ENCODE peak calls at places on chromosome 3, in nine cellular contexts. U, K, P, T, H, G, N, O and I are unnamed samples.

GRCh38 chr3:182028081-182028480 is 316.4 kb downstream of the SOX2 start:
- DNase-seq in U (no peak), K (no peak), P (no peak), T (no peak), H (no peak), G (no peak), N (no peak), O (no peak), I (no peak)

GRCh38 chr3:118057086-118057485 is 977.6 kb downstream of the IGSF11 start:
- DNase-seq in U (no peak), K (no peak), P (no peak), T (no peak), H (no peak), G (no peak), N (no peak), O (no peak), I (no peak)

GRCh38 chr3:176041812-176042211 is 1155.5 kb downstream of the TBL1XR1 start:
- DNase-seq in U (no peak), K (no peak), P (no peak), T (no peak), H (no peak), G (no peak), N (no peak), O (no peak), I (no peak)

GRCh38 chr3:16177962-16178627 is 3.6 kb downstream of the GALNT15 start:
- DNase-seq in U (peak), K (peak), P (no peak), T (peak), H (peak), G (peak), N (peak), O (no peak), I (peak)

GRCh38 chr3:156010829-156011228 is 109.5 kb upstream of the KCNAB1 start:
- DNase-seq in U (no peak), K (no peak), P (peak), T (no peak), H (peak), G (peak), N (peak), O (no peak), I (no peak)

GRCh38 chr3:105351821-105352220 is 14.9 kb upstream of the ALCAM start:
- DNase-seq in U (no peak), K (no peak), P (no peak), T (no peak), H (peak), G (no peak), N (no peak), O (no peak), I (no peak)

GRCh38 chr3:32815812-32816438 is 1.9 kb upstream of the TRIM71 start:
- DNase-seq in U (no peak), K (no peak), P (no peak), T (peak), H (no peak), G (no peak), N (peak), O (no peak), I (no peak)

GRCh38 chr3:90062018-90062417 is 954.6 kb downstream of the EPHA3 start:
- DNase-seq in U (no peak), K (no peak), P (no peak), T (no peak), H (no peak), G (no peak), N (no peak), O (no peak), I (no peak)

GRCh38 chr3:197541756-197542539 is 13.8 kb downstream of the BDH1 start:
- DNase-seq in U (no peak), K (peak), P (no peak), T (no peak), H (no peak), G (no peak), N (peak), O (peak), I (no peak)

GRCh38 chr3:120218981-120219380 is 66.0 kb downstream of the GPR156 start:
- DNase-seq in U (no peak), K (no peak), P (no peak), T (no peak), H (no peak), G (no peak), N (no peak), O (no peak), I (no peak)

GRCh38 chr3:83567935-83568334 is 1390.9 kb upstream of the CADM2 start:
- DNase-seq in U (no peak), K (no peak), P (peak), T (no peak), H (no peak), G (no peak), N (no peak), O (no peak), I (no peak)

GRCh38 chr3:95037927-95038326 is 975.1 kb downstream of the NSUN3 start:
- DNase-seq in U (no peak), K (no peak), P (no peak), T (no peak), H (no peak), G (no peak), N (no peak), O (no peak), I (no peak)

GRCh38 chr3:64048631-64049061 is 25.4 kb upstream of the PSMD6 start:
- DNase-seq in U (no peak), K (no peak), P (no peak), T (no peak), H (peak), G (peak), N (no peak), O (no peak), I (no peak)

GRCh38 chr3:852033-852432 is 240.8 kb upstream of the CNTN6 start:
- DNase-seq in U (no peak), K (no peak), P (no peak), T (no peak), H (no peak), G (no peak), N (peak), O (no peak), I (no peak)

GRCh38 chr3:50174947-50175524 is 16.4 kb upstream of the GNAT1 start:
- DNase-seq in U (no peak), K (no peak), P (no peak), T (no peak), H (no peak), G (no peak), N (no peak), O (no peak), I (no peak)

GRCh38 chr3:172808969-172809546 is 58.5 kb downstream of the ECT2 start:
- DNase-seq in U (no peak), K (peak), P (peak), T (no peak), H (peak), G (no peak), N (peak), O (no peak), I (no peak)

GRCh38 chr3:69442771-69443197 is 56.9 kb upstream of the FRMD4B start:
- DNase-seq in U (no peak), K (no peak), P (no peak), T (peak), H (no peak), G (peak), N (no peak), O (no peak), I (no peak)

GRCh38 chr3:188294823-188295487 is 141.0 kb downstream of the LPP start:
- DNase-seq in U (peak), K (peak), P (peak), T (no peak), H (peak), G (no peak), N (no peak), O (peak), I (no peak)

GRCh38 chr3:24604215-24604614 is 109.6 kb upstream of the THRB start:
- DNase-seq in U (no peak), K (no peak), P (no peak), T (no peak), H (no peak), G (no peak), N (no peak), O (no peak), I (no peak)

GRCh38 chr3:190399677-190400076 is 11.7 kb downstream of the CLDN16 start:
- DNase-seq in U (no peak), K (no peak), P (no peak), T (no peak), H (peak), G (no peak), N (no peak), O (no peak), I (no peak)

GRCh38 chr3:183301937-183302580 is 49.0 kb downstream of the B3GNT5 start:
- DNase-seq in U (no peak), K (no peak), P (no peak), T (no peak), H (no peak), G (peak), N (no peak), O (no peak), I (no peak)

GRCh38 chr3:144114767-144115166 is 143.1 kb downstream of the DIPK2A start:
- DNase-seq in U (no peak), K (no peak), P (no peak), T (no peak), H (no peak), G (no peak), N (peak), O (no peak), I (no peak)

GRCh38 chr3:908839-909238 is 184.0 kb upstream of the CNTN6 start:
- DNase-seq in U (no peak), K (no peak), P (no peak), T (no peak), H (no peak), G (no peak), N (peak), O (no peak), I (no peak)

GRCh38 chr3:152258448-152259302 is 10.1 kb upstream of the MBNL1 start:
- DNase-seq in U (peak), K (peak), P (no peak), T (peak), H (peak), G (peak), N (no peak), O (no peak), I (peak)

GRCh38 chr3:184337315-184337714 is at the start of gene FAM131A:
- DNase-seq in U (no peak), K (no peak), P (no peak), T (no peak), H (no peak), G (no peak), N (no peak), O (peak), I (peak)

GRCh38 chr3:113055201-113055600 is 64.4 kb downstream of the GTPBP8 start:
- DNase-seq in U (no peak), K (no peak), P (no peak), T (no peak), H (no peak), G (no peak), N (no peak), O (no peak), I (no peak)

GRCh38 chr3:15766406-15766805 is 31.4 kb downstream of the ANKRD28 start:
- DNase-seq in U (no peak), K (no peak), P (no peak), T (no peak), H (no peak), G (no peak), N (no peak), O (no peak), I (no peak)

GRCh38 chr3:8343058-8343457 is 158.6 kb upstream of the LMCD1 start:
- DNase-seq in U (no peak), K (no peak), P (no peak), T (no peak), H (no peak), G (no peak), N (no peak), O (no peak), I (no peak)

GRCh38 chr3:38347421-38348200 is 1.0 kb downstream of the XYLB start:
- DNase-seq in U (no peak), K (no peak), P (no peak), T (no peak), H (no peak), G (no peak), N (no peak), O (no peak), I (peak)

GRCh38 chr3:137867611-137868010 is 103.5 kb downstream of the SOX14 start:
- DNase-seq in U (no peak), K (no peak), P (no peak), T (no peak), H (no peak), G (no peak), N (no peak), O (no peak), I (no peak)

GRCh38 chr3:175073209-175073905 is 214.2 kb downstream of the NAALADL2 start:
- DNase-seq in U (no peak), K (no peak), P (no peak), T (no peak), H (no peak), G (no peak), N (no peak), O (no peak), I (no peak)

GRCh38 chr3:150495149-150495548 is 51.1 kb downstream of the SERP1 start:
- DNase-seq in U (no peak), K (no peak), P (no peak), T (no peak), H (no peak), G (no peak), N (peak), O (no peak), I (no peak)

GRCh38 chr3:124783696-124784095 is 53.4 kb downstream of the UMPS start:
- DNase-seq in U (no peak), K (no peak), P (no peak), T (no peak), H (peak), G (no peak), N (no peak), O (no peak), I (no peak)

GRCh38 chr3:162517110-162517509 is 1020.5 kb downstream of the OTOL1 start:
- DNase-seq in U (no peak), K (no peak), P (no peak), T (no peak), H (no peak), G (no peak), N (no peak), O (no peak), I (no peak)

GRCh38 chr3:40780341-40780800 is 255.6 kb downstream of the ZNF621 start:
- DNase-seq in U (peak), K (no peak), P (peak), T (no peak), H (peak), G (no peak), N (no peak), O (peak), I (peak)